ENCODE peak calls at places on chromosomes 1 and 21, in ten cellular contexts. C is heart left ventricle, N is thoracic aorta, Y is fibroblast of the aortic adventitia, E is B cell, M is left ventricle myocardium inferior, S is cardiac muscle cell, U is thyroid gland, D is lung, H is choroid plexus epithelial cell. I is an unnamed sample.

GRCh38 chr1:51616903-51617708 is at the start of gene OSBPL9:
- DNase-seq in C (peak), N (peak), Y (peak), E (peak), M (peak), S (peak), U (peak), D (peak), H (peak), I (peak)

GRCh38 chr1:84569216-84569615 is 5.0 kb downstream of the CTBS start:
- DNase-seq in C (no peak), N (no peak), Y (no peak), E (no peak), M (no peak), S (no peak), U (no peak), D (no peak), H (no peak), I (no peak)

GRCh38 chr1:233025156-233025555 is 74.7 kb downstream of the NTPCR start:
- DNase-seq in C (no peak), N (no peak), Y (no peak), E (no peak), M (peak), S (peak), U (peak), D (no peak), H (peak), I (peak)

GRCh38 chr1:187396226-187396625 is 567.5 kb downstream of the PLA2G4A start:
- DNase-seq in C (no peak), N (no peak), Y (no peak), E (no peak), M (no peak), S (peak), U (no peak), D (no peak), H (peak), I (no peak)

GRCh38 chr1:150563340-150564038 is 14.3 kb downstream of the ADAMTSL4 start:
- DNase-seq in C (peak), N (no peak), Y (peak), E (peak), M (peak), S (no peak), U (peak), D (peak), H (peak), I (peak)

GRCh38 chr1:247401310-247402098 is 14.5 kb upstream of the NLRP3 start:
- DNase-seq in C (no peak), N (no peak), Y (no peak), E (no peak), M (no peak), S (no peak), U (no peak), D (no peak), H (no peak), I (no peak)

GRCh38 chr1:212805767-212806166 is 14.1 kb downstream of the TATDN3 start:
- DNase-seq in C (no peak), N (no peak), Y (no peak), E (no peak), M (no peak), S (no peak), U (no peak), D (no peak), H (no peak), I (no peak)

GRCh38 chr1:38131024-38131585 is 84.5 kb upstream of the POU3F1 start:
- DNase-seq in C (no peak), N (no peak), Y (no peak), E (no peak), M (no peak), S (no peak), U (no peak), D (no peak), H (no peak), I (no peak)

GRCh38 chr21:35585878-35586277 is 474.4 kb downstream of the SETD4 start:
- DNase-seq in C (no peak), N (no peak), Y (no peak), E (no peak), M (no peak), S (no peak), U (no peak), D (no peak), H (no peak), I (no peak)

GRCh38 chr1:221487781-221488520 is 253.9 kb downstream of the DUSP10 start:
- DNase-seq in C (no peak), N (no peak), Y (peak), E (no peak), M (no peak), S (no peak), U (peak), D (no peak), H (peak), I (no peak)

GRCh38 chr1:46180082-46180616 is 3.9 kb upstream of the P3R3URF start:
- DNase-seq in C (peak), N (no peak), Y (no peak), E (no peak), M (no peak), S (peak), U (peak), D (peak), H (no peak), I (no peak)

DNA sequence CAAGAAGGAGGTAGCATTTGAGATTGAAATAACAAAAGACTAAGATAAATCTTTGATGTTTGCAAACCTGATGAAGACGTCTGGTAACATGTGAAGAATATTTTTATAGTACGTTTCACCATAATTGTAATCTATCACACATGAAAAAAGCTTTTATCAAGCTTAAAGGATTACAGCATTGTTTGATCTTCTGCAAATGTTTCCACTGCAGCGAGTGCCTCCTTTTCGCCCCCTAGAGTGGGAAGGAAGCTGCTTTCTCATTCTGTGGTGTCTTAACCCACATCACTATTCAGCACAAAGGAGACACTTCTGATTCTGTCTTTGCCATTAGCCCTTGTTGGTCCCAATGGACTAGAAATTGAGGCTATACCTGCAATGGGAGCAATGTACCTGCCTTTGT is 46.0 kb upstream of the IL12RB2 start:
- DNase-seq in C (no peak), N (no peak), Y (no peak), E (no peak), M (no peak), S (no peak), U (no peak), D (no peak), H (peak), I (no peak)
- TF ChIP-seq CTCF in C (no peak), N (no peak), Y (peak), E (no peak), M (no peak), S (peak), U (no peak), D (no peak), H (peak), I (peak)

GRCh38 chr1:237045278-237046016 is 3.5 kb downstream of the RYR2 start:
- DNase-seq in C (no peak), N (no peak), Y (no peak), E (no peak), M (no peak), S (peak), U (no peak), D (no peak), H (no peak), I (no peak)
- TF ChIP-seq CTCF in C (no peak), N (no peak), Y (no peak), E (no peak), M (no peak), S (no peak), U (no peak), D (no peak), H (no peak), I (no peak)

GRCh38 chr1:153354515-153355193 is 3.0 kb upstream of the S100A9 start:
- DNase-seq in C (no peak), N (no peak), Y (no peak), E (no peak), M (no peak), S (no peak), U (no peak), D (no peak), H (no peak), I (peak)
- TF ChIP-seq CTCF in C (no peak), N (no peak), Y (no peak), E (no peak), M (no peak), S (no peak), U (no peak), D (no peak), H (no peak), I (no peak)

GRCh38 chr1:196660912-196661311 is 9.1 kb downstream of the CFH start:
- DNase-seq in C (no peak), N (no peak), Y (peak), E (no peak), M (no peak), S (peak), U (peak), D (no peak), H (peak), I (peak)
- TF ChIP-seq CTCF in C (peak), N (peak), Y (peak), E (peak), M (peak), S (peak), U (peak), D (peak), H (peak), I (peak)

DNA sequence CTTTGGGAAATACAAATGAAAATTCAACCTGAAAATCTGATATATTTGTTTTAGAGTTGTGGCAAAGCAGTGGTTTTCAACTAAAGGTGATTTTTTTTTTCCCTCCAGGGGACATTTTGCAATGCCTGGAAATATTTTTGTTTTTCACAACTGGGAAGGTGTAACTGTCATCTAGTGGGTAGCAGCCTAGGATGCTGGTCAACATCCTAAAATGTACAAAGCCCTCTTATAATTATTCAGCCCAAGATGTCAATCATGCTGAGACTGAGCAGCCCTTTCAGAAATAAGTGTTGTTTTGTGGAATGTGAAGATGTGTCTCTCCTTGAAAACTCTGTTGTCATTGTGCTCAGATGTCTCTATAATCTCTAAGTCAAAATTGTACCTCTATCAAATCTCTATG is 95.2 kb upstream of the NCAM2 start:
- DNase-seq in C (no peak), N (no peak), Y (no peak), E (no peak), M (no peak), S (no peak), U (no peak), D (no peak), H (no peak), I (no peak)
- TF ChIP-seq CTCF in C (no peak), N (no peak), Y (no peak), E (no peak), M (no peak), S (no peak), U (no peak), D (no peak), H (no peak), I (no peak)

GRCh38 chr1:70966018-70966638 is 81.5 kb downstream of the PTGER3 start:
- DNase-seq in C (no peak), N (no peak), Y (peak), E (no peak), M (no peak), S (no peak), U (no peak), D (no peak), H (peak), I (peak)
- TF ChIP-seq CTCF in C (peak), N (peak), Y (peak), E (peak), M (peak), S (peak), U (no peak), D (no peak), H (peak), I (peak)

GRCh38 chr1:29849038-29849750 is 612.9 kb downstream of the PTPRU start:
- DNase-seq in C (no peak), N (no peak), Y (peak), E (no peak), M (no peak), S (peak), U (peak), D (no peak), H (peak), I (peak)
- TF ChIP-seq CTCF in C (peak), N (no peak), Y (peak), E (no peak), M (peak), S (peak), U (peak), D (no peak), H (peak), I (peak)

DNA sequence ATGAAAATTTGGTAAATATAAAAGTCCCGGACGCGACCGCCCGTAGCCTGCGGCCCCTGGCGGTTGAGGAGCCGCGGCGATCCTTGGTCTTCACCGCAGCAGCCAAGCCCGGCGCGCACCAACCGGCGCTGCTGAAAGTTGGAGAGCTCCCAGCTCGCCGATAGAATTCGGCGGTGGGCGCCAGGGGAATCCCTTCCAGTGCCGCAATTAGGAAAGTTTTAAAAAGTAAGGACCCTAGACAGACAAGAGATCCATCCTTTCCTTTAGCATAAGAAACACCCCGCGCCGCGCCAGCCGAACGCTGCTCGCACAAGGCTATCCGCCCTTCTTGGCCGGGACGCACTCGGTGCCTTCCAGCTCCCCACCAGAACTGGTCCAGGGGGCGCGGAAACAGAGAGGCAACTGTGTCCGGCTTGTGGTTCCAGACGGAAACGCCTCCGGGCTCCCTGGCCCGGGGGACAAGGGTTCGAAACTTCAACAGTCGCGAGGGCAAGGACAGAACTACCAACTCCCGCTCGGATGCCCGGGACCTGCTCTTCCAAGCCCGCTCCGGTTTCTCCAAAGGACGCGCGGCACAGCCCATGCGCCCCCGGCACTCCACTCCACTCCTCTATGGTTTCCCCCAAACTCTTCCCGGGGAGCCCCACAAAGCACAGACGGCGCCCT is 1.7 kb downstream of the FAM78B start:
- DNase-seq in C (peak), N (no peak), Y (peak), E (peak), M (peak), S (peak), U (peak), D (no peak), H (peak), I (peak)
- TF ChIP-seq CTCF in C (peak), N (peak), Y (peak), E (no peak), M (peak), S (peak), U (peak), D (no peak), H (peak), I (peak)

I was measured in GM10248.